ENCODE peak calls at places on chromosome 19, in five cellular contexts. Q, I, S, P and J are unnamed samples.

GRCh38 chr19:33719366-33720154 is 77.1 kb upstream of the KCTD15 start:
- DNase-seq in Q (no peak), I (no peak), S (no peak), P (no peak), J (no peak)

GRCh38 chr19:13262450-13262849 is 112.2 kb downstream of the IER2 start:
- DNase-seq in Q (peak; percentile 48), I (peak; percentile 60), S (peak; percentile 7), P (no peak), J (no peak)

GRCh38 chr19:8324186-8325050 is 3.1 kb downstream of the RPS28 start:
- DNase-seq in Q (no peak), I (no peak), S (no peak), P (no peak), J (no peak)

GRCh38 chr19:34317311-34317927 is 47.6 kb upstream of the GPI start:
- DNase-seq in Q (peak; percentile 13), I (peak; percentile 41), S (no peak), P (no peak), J (no peak)

GRCh38 chr19:15935167-15935702 is 906 bp upstream of the CYP4F11 start:
- DNase-seq in Q (no peak), I (no peak), S (no peak), P (no peak), J (no peak)

GRCh38 chr19:16535381-16535780 is 6.9 kb downstream of the CHERP start:
- DNase-seq in Q (no peak), I (no peak), S (no peak), P (no peak), J (no peak)

GRCh38 chr19:55069137-55069858 is 6.3 kb upstream of the RDH13 start:
- DNase-seq in Q (peak; percentile 78), I (peak; percentile 21), S (no peak), P (no peak), J (peak; percentile 79)

GRCh38 chr19:46926201-46927071 is 65.6 kb downstream of the ARHGAP35 start:
- DNase-seq in Q (no peak), I (no peak), S (no peak), P (no peak), J (no peak)

GRCh38 chr19:17293605-17294004 is 9.6 kb downstream of the ABHD8 start:
- DNase-seq in Q (no peak), I (no peak), S (no peak), P (no peak), J (no peak)

GRCh38 chr19:48290341-48290922 is 20.6 kb downstream of the ZNF114 start:
- DNase-seq in Q (no peak), I (peak; percentile 47), S (no peak), P (no peak), J (no peak)

GRCh38 chr19:5113101-5113557 is 144.2 kb downstream of the KDM4B start:
- DNase-seq in Q (no peak), I (peak; percentile 55), S (peak; percentile 17), P (no peak), J (no peak)

GRCh38 chr19:35718345-35719041 is 690 bp downstream of the KMT2B start:
- DNase-seq in Q (peak; percentile 23), I (no peak), S (no peak), P (no peak), J (peak; percentile 72)

GRCh38 chr19:55581145-55581827 is 638 bp upstream of the ZNF579 start:
- DNase-seq in Q (no peak), I (no peak), S (no peak), P (no peak), J (no peak)

GRCh38 chr19:2744113-2744512 is 4.3 kb upstream of the SLC39A3 start:
- DNase-seq in Q (no peak), I (no peak), S (no peak), P (no peak), J (no peak)

GRCh38 chr19:33370783-33371182 is 2.7 kb upstream of the CEBPG start:
- DNase-seq in Q (peak; percentile 94), I (no peak), S (no peak), P (no peak), J (no peak)

GRCh38 chr19:29967623-29968022 is 25.6 kb downstream of the URI1 start:
- DNase-seq in Q (no peak), I (peak; percentile 72), S (no peak), P (no peak), J (no peak)

GRCh38 chr19:1884719-1885334 is 469 bp downstream of the ABHD17A start:
- DNase-seq in Q (no peak), I (no peak), S (no peak), P (no peak), J (no peak)

GRCh38 chr19:13868663-13869062 is 8.3 kb upstream of the NANOS3 start:
- DNase-seq in Q (no peak), I (no peak), S (no peak), P (no peak), J (no peak)

GRCh38 chr19:6707658-6708018 is 12.8 kb downstream of the C3 start:
- DNase-seq in Q (no peak), I (no peak), S (no peak), P (no peak), J (no peak)

GRCh38 chr19:46648070-46648960 is 12.3 kb upstream of the GNG8 start:
- DNase-seq in Q (no peak), I (no peak), S (no peak), P (no peak), J (no peak)

GRCh38 chr19:17415107-17415506 is 4.7 kb upstream of the MVB12A start:
- DNase-seq in Q (no peak), I (no peak), S (no peak), P (no peak), J (no peak)

GRCh38 chr19:13995017-13995728 is 10.9 kb downstream of the RFX1 start:
- DNase-seq in Q (no peak), I (peak; percentile 77), S (no peak), P (no peak), J (no peak)

GRCh38 chr19:40213251-40213793 is 4.9 kb downstream of the TTC9B start:
- DNase-seq in Q (no peak), I (no peak), S (no peak), P (no peak), J (no peak)

GRCh38 chr19:12676384-12676792 is 5.3 kb downstream of the DHPS start:
- DNase-seq in Q (peak; percentile 67), I (peak; percentile 75), S (no peak), P (peak; percentile 83), J (peak; percentile 87)

GRCh38 chr19:6778386-6778785 is 5.9 kb downstream of the VAV1 start:
- DNase-seq in Q (no peak), I (no peak), S (no peak), P (no peak), J (no peak)

GRCh38 chr19:45591004-45591637 is 6.5 kb upstream of the OPA3 start:
- DNase-seq in Q (peak; percentile 34), I (peak; percentile 39), S (no peak), P (no peak), J (peak; percentile 68)

GRCh38 chr19:49428547-49429451 is 3.6 kb downstream of the GFY start:
- DNase-seq in Q (no peak), I (no peak), S (no peak), P (no peak), J (no peak)

GRCh38 chr19:49430172-49430677 is 5.0 kb downstream of the GFY start:
- DNase-seq in Q (no peak), I (no peak), S (no peak), P (no peak), J (no peak)

GRCh38 chr19:49432141-49433073 is 7.2 kb downstream of the GFY start:
- DNase-seq in Q (no peak), I (no peak), S (no peak), P (no peak), J (no peak)

GRCh38 chr19:49431330-49431749 is 6.2 kb downstream of the GFY start:
- DNase-seq in Q (no peak), I (no peak), S (no peak), P (no peak), J (no peak)

GRCh38 chr19:49430678-49431329 is 5.6 kb downstream of the GFY start:
- DNase-seq in Q (no peak), I (no peak), S (no peak), P (no peak), J (no peak)
- TF ChIP-seq CTCF in Q (no peak), I (peak; percentile 16), S (peak; percentile 34), P (no peak), J (no peak)

GRCh38 chr19:51799311-51799997 is 4.5 kb downstream of the FPR3 start:
- DNase-seq in Q (peak; percentile 85), I (peak; percentile 97), S (peak; percentile 98), P (peak; percentile 96), J (peak; percentile 78)
- TF ChIP-seq CTCF in Q (no peak), I (peak; percentile 5), S (peak; percentile 31), P (no peak), J (peak; percentile 17)

DNA sequence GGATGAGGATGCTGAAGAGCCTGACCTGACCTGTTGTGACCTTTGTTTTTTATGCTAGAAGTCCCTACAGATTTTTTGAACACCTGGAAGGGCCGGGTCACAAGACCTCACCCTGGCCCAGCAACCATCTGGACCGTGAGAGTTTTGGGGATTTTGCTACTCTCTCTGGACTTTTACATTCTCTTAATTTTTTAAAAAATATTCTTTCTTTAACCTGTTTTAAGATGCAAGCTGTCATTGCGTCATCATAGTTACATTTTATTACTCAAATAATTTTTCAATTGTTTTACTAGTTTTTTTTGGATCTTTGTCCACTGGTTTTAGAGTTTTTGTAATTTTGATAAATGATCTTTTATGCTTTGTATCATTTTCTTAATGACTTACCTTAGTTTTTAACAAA is 7.5 kb downstream of the DKKL1 start:
- DNase-seq in Q (no peak), I (no peak), S (no peak), P (no peak), J (no peak)
- TF ChIP-seq CTCF in Q (no peak), I (no peak), S (no peak), P (no peak), J (no peak)

GRCh38 chr19:4016486-4016885 is 8.9 kb downstream of the PIAS4 start:
- DNase-seq in Q (no peak), I (no peak), S (no peak), P (no peak), J (no peak)

GRCh38 chr19:4018140-4018613 is 10.6 kb downstream of the PIAS4 start:
- DNase-seq in Q (no peak), I (no peak), S (no peak), P (no peak), J (no peak)

GRCh38 chr19:4016903-4017638 is 9.5 kb downstream of the PIAS4 start:
- DNase-seq in Q (no peak), I (no peak), S (no peak), P (no peak), J (no peak)

GRCh38 chr19:4019578-4019977 is 12.0 kb downstream of the PIAS4 start:
- DNase-seq in Q (no peak), I (no peak), S (no peak), P (no peak), J (no peak)

DNA sequence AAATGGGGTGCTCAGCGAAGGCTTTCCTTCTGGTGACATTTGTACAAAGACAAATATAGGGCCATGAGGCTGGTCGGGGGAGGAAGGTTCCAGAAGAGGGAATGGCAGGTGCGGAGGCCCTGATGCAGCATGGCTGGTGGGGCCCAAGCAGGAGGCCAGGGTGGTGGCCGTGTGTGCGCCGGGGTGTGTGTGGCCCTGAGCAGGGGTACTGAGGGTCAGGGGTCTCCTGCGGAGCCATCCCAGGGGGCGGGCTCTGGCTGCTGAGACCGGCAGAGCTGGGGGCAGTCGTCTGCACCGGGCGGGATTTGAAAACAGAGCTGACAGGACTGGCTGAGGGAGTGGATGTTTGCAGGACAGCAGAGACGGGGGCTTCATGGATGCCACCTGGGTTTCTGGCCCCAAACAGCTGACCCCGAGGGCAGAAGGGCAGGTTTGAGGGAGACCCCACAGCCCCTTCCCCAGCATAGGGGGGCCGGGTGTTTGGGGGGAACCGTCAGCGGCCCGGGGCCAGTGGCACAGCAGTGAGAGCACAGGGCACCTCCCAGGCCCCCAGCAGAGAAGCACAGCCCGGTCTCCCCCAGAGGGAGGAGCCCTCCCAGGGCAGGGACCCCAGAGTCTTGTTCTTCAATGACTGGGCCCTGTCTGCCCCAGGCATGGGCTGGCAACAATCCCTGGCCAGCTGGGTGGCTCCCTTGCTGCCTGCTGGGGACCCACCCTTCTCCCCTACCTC is 11.4 kb downstream of the PIAS4 start:
- DNase-seq in Q (no peak), I (no peak), S (no peak), P (no peak), J (no peak)
- TF ChIP-seq CTCF in Q (no peak), I (no peak), S (no peak), P (no peak), J (no peak)